ENCODE peak calls at places on chromosomes 1 and 21, in six cellular contexts. N is AG09319, Y is AG08395, E is spleen, S is gastrocnemius medialis, H is left colon. W is an unnamed sample.

GRCh38 chr1:90512441-90512840 is 204.7 kb downstream of the BARHL2 start:
- DNase-seq in N (no peak), Y (no peak), E (no peak), S (no peak), H (no peak), W (no peak)

GRCh38 chr1:235643837-235644692 is 5.5 kb downstream of the GNG4 start:
- DNase-seq in N (no peak), Y (no peak), E (peak; percentile 56), S (no peak), H (no peak), W (no peak)

GRCh38 chr1:60746278-60746761 is 336.0 kb upstream of the NFIA start:
- DNase-seq in N (no peak), Y (no peak), E (no peak), S (no peak), H (no peak), W (no peak)

GRCh38 chr1:160607051-160608032 is 28.0 kb upstream of the CD84 start:
- DNase-seq in N (peak; percentile 7), Y (peak; percentile 74), E (no peak), S (no peak), H (peak; percentile 36), W (no peak)

GRCh38 chr1:68128820-68129219 is 78.4 kb upstream of the DIRAS3 start:
- DNase-seq in N (no peak), Y (no peak), E (no peak), S (peak; percentile 32), H (no peak), W (no peak)

GRCh38 chr1:100479620-100480338 is 58.2 kb upstream of the GPR88 start:
- DNase-seq in N (no peak), Y (no peak), E (no peak), S (no peak), H (no peak), W (no peak)

GRCh38 chr1:24849653-24850295 is 80.3 kb downstream of the RUNX3 start:
- DNase-seq in N (no peak), Y (peak; percentile 18), E (no peak), S (no peak), H (no peak), W (no peak)

GRCh38 chr1:212915245-212916091 is 34.9 kb upstream of the VASH2 start:
- DNase-seq in N (no peak), Y (no peak), E (no peak), S (no peak), H (no peak), W (peak; percentile 23)

GRCh38 chr1:37410080-37410479 is 64.3 kb upstream of the ZC3H12A start:
- DNase-seq in N (no peak), Y (no peak), E (peak; percentile 15), S (no peak), H (no peak), W (no peak)

GRCh38 chr1:201742476-201742875 is 86.5 kb upstream of the IPO9 start:
- DNase-seq in N (no peak), Y (no peak), E (no peak), S (no peak), H (no peak), W (no peak)

GRCh38 chr1:150568567-150568966 is 10.8 kb downstream of the MCL1 start:
- DNase-seq in N (no peak), Y (no peak), E (no peak), S (no peak), H (no peak), W (no peak)

GRCh38 chr21:32099812-32100416 is 178.9 kb downstream of the MIS18A start:
- DNase-seq in N (no peak), Y (no peak), E (no peak), S (no peak), H (no peak), W (no peak)

GRCh38 chr1:5994713-5995621 is 2.7 kb upstream of the NPHP4 start:
- DNase-seq in N (no peak), Y (no peak), E (peak; percentile 90), S (peak; percentile 10), H (no peak), W (no peak)

GRCh38 chr1:206963119-206963712 is 7.0 kb downstream of the FCAMR start:
- DNase-seq in N (no peak), Y (no peak), E (no peak), S (no peak), H (peak; percentile 28), W (no peak)

GRCh38 chr1:109776206-109776835 is 12.6 kb upstream of the EPS8L3 start:
- DNase-seq in N (no peak), Y (no peak), E (peak; percentile 59), S (peak; percentile 12), H (peak; percentile 19), W (no peak)

GRCh38 chr1:150110066-150110465 is 39.6 kb upstream of the PLEKHO1 start:
- DNase-seq in N (no peak), Y (no peak), E (no peak), S (no peak), H (no peak), W (no peak)

GRCh38 chr1:226708342-226708780 is 30.7 kb downstream of the ITPKB start:
- DNase-seq in N (no peak), Y (peak; percentile 89), E (no peak), S (peak; percentile 53), H (no peak), W (no peak)

GRCh38 chr1:96562094-96562493 is 159.5 kb upstream of the PTBP2 start:
- DNase-seq in N (no peak), Y (no peak), E (no peak), S (no peak), H (no peak), W (no peak)

GRCh38 chr21:26116456-26117011 is 54.0 kb downstream of the APP start:
- DNase-seq in N (peak; percentile 50), Y (peak; percentile 58), E (no peak), S (no peak), H (no peak), W (no peak)

GRCh38 chr1:171641076-171641864 is 11.2 kb downstream of the MYOC start:
- DNase-seq in N (no peak), Y (no peak), E (no peak), S (no peak), H (no peak), W (no peak)

GRCh38 chr1:80424249-80424648 is 1376.5 kb upstream of the ADGRL2 start:
- DNase-seq in N (no peak), Y (no peak), E (no peak), S (no peak), H (no peak), W (no peak)

GRCh38 chr1:225862581-225862950 is 19.6 kb downstream of the TMEM63A start:
- DNase-seq in N (no peak), Y (no peak), E (no peak), S (no peak), H (no peak), W (peak; percentile 27)

GRCh38 chr1:184605941-184606340 is 148.7 kb downstream of the EDEM3 start:
- DNase-seq in N (no peak), Y (no peak), E (no peak), S (no peak), H (no peak), W (no peak)

GRCh38 chr1:203744008-203744972 is 20.7 kb upstream of the LAX1 start:
- DNase-seq in N (peak; percentile 22), Y (peak; percentile 44), E (no peak), S (peak; percentile 47), H (peak; percentile 31), W (no peak)

W was measured in pancreas.